ENCODE peak calls at places on chromosomes 3 and 15, in five cellular contexts. Y is lower leg skin, Q is cardiac muscle cell, X is GM06990, I is AG04449. D is an unnamed sample.

GRCh38 chr3:177561769-177562360 is 364.6 kb upstream of the TBL1XR1 start:
- DNase-seq in X (no peak), Y (no peak), Q (no peak), I (no peak), D (no peak)

GRCh38 chr15:78071378-78071777 is 6.1 kb downstream of the TBC1D2B start:
- DNase-seq in X (no peak), I (no peak), Q (no peak), Y (no peak), D (no peak)

GRCh38 chr3:39064646-39065045 is 12.8 kb downstream of the WDR48 start:
- DNase-seq in X (no peak), Y (no peak), I (peak), Q (no peak), D (no peak)

GRCh38 chr15:58026552-58026951 is 39.0 kb downstream of the ALDH1A2 start:
- DNase-seq in X (no peak), Q (no peak), Y (no peak), I (no peak), D (no peak)

GRCh38 chr3:158679547-158680000 is 7.1 kb upstream of the LXN start:
- DNase-seq in X (no peak), I (no peak), Q (peak), Y (no peak), D (no peak)

GRCh38 chr15:33458421-33458820 is 147.7 kb downstream of the RYR3 start:
- DNase-seq in Q (no peak), X (no peak), I (no peak), Y (no peak), D (no peak)

GRCh38 chr3:193011956-193012355 is 94.3 kb upstream of the MB21D2 start:
- DNase-seq in X (no peak), I (no peak), Y (no peak), Q (no peak), D (no peak)

GRCh38 chr15:79169531-79170123 is 79.0 kb upstream of the RASGRF1 start:
- DNase-seq in Q (peak), X (no peak), Y (no peak), I (no peak), D (no peak)

GRCh38 chr15:82942691-82943090 is 9.8 kb downstream of the HOMER2 start:
- DNase-seq in X (no peak), Q (no peak), Y (no peak), I (no peak), D (no peak)

GRCh38 chr15:101309436-101310162 is 14.6 kb upstream of the SNRPA1 start:
- DNase-seq in Q (no peak), I (no peak), Y (peak), X (no peak), D (no peak)

GRCh38 chr15:29278436-29279099 is 8.9 kb upstream of the NSMCE3 start:
- DNase-seq in X (no peak), Y (no peak), Q (peak), I (peak), D (no peak)

GRCh38 chr3:171825222-171825828 is 15.0 kb upstream of the PLD1 start:
- DNase-seq in Q (peak), I (no peak), X (no peak), Y (no peak), D (no peak)

GRCh38 chr3:186921578-186921977 is 8.7 kb upstream of the ST6GAL1 start:
- DNase-seq in Y (no peak), X (no peak), I (no peak), Q (no peak), D (no peak)

GRCh38 chr15:56249080-56249479 is 5.4 kb upstream of the RFX7 start:
- DNase-seq in Y (no peak), X (no peak), I (peak), Q (peak), D (no peak)

GRCh38 chr15:100879461-100880138 is at the start of gene ALDH1A3:
- DNase-seq in Q (peak), I (no peak), Y (no peak), X (peak), D (no peak)

GRCh38 chr3:166471074-166471753 is 634.0 kb upstream of the BCHE start:
- DNase-seq in Q (no peak), X (no peak), Y (no peak), I (no peak), D (no peak)

GRCh38 chr3:157531301-157531660 is 28.1 kb upstream of the VEPH1 start:
- DNase-seq in Q (peak), I (no peak), X (no peak), Y (no peak), D (no peak)

GRCh38 chr3:31013843-31014242 is 119.4 kb upstream of the GADL1 start:
- DNase-seq in Y (no peak), X (no peak), Q (no peak), I (no peak), D (no peak)

GRCh38 chr3:48215466-48215865 is 7.8 kb upstream of the CAMP start:
- DNase-seq in Y (no peak), Q (peak), I (no peak), X (no peak), D (no peak)

GRCh38 chr3:133824961-133825485 is 19.4 kb downstream of the SRPRB start:
- DNase-seq in X (no peak), Y (no peak), Q (no peak), I (no peak), D (no peak)

GRCh38 chr3:175404026-175404425 is 544.9 kb downstream of the NAALADL2 start:
- DNase-seq in Y (no peak), X (no peak), Q (peak), I (no peak), D (no peak)

GRCh38 chr15:62495670-62496328 is 330.7 kb upstream of the C2CD4B start:
- DNase-seq in Q (peak), I (peak), X (no peak), Y (no peak), D (no peak)

GRCh38 chr3:101862453-101863165 is 13.3 kb downstream of the NFKBIZ start:
- DNase-seq in Q (peak), I (no peak), Y (no peak), X (no peak), D (no peak)

GRCh38 chr3:4850211-4850927 is 128.9 kb upstream of the BHLHE40 start:
- DNase-seq in Q (no peak), X (peak), Y (no peak), I (no peak), D (peak)

GRCh38 chr15:51589881-51590570 is 32.5 kb downstream of the DMXL2 start:
- DNase-seq in X (peak), Y (no peak), I (no peak), Q (no peak), D (no peak)

GRCh38 chr3:50299638-50299928 is 378 bp upstream of the HYAL3 start:
- DNase-seq in I (no peak), Q (no peak), X (no peak), Y (no peak), D (no peak)
- H3K4me3 ChIP-seq in I (peak), Q (peak), X (peak), Y (no peak), D (peak)

GRCh38 chr15:76159282-76159681 is 99.5 kb downstream of the TMEM266 start:
- DNase-seq in Q (no peak), I (no peak), Y (no peak), X (no peak), D (no peak)
- TF ChIP-seq CTCF in Q (no peak), I (no peak), Y (no peak), X (no peak), D (no peak)

DNA sequence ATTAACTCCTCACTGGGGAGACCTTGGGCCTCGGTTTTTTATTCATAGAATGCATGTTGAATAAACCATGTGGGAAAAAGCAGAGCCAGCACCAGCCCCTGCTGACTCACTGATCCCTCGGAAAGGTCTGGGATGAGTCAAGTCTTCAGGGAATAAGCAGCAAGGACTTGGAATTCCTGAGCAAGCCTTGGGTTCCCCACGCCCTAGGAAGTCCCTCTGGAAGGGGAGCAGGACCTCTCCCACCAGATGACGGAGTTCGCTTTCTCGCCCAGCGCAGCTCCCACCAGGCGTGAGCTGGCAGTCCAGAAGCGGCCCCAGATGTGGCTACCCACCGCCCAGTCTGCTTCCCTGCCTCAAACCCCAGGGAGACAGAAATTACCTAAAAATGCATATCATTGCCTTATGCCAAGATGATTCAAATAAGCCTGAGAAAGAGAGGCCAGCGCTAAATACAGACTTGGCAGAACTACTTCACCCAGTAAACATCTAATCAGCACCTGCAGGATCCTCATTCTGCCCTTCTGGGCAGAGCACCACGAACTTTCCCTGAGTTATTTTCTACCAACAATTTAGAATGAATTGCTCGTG is 45.5 kb downstream of the BTD start:
- DNase-seq in X (no peak), Q (peak), Y (peak), I (peak), D (no peak)
- H3K4me3 ChIP-seq in X (no peak), Q (no peak), Y (no peak), I (peak), D (no peak)

DNA sequence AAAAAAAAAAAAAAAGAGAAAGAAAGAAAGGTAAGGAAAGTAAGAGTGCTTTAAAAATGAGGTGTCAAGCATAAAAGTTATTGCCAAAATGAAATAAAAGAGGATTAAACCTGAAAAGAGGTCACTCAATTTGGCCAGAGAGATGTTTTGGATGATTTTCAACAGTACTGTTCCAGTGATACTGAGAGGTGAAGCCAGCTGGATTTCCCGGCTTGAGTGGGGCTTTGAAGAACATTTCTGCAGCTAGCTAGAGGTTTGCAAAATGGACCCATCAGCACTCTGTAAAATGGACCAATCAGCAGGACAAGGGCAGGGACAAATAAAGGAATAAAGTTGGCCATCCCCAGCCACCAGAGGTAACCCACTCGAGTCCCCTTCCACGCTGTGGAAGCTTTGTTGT is 128.5 kb downstream of the LSAMP start:
- DNase-seq in I (no peak), Q (no peak), X (no peak), Y (no peak), D (no peak)
- TF ChIP-seq CTCF in I (no peak), Q (no peak), X (no peak), Y (no peak), D (no peak)